ENCODE peak calls at places on chromosomes 13 and 19, in seven cellular contexts. U is heart right ventricle; F is esophagus squamous epithelium; B is transverse colon; N is activated CD4-positive, alpha-beta T cell treated with anti-CD3 and anti-CD28 coated beads, Interleukin-2, amount 10 ng/mL, durations not matched to agents 7 days and 5 days; E is naive thymus-derived CD4-positive, alpha-beta T cell; O is A172. M is an unnamed sample.

GRCh38 chr13:97043302-97043701 is 49.0 kb upstream of the OXGR1 start:
- DNase-seq in B (no peak), O (peak), E (no peak), N (no peak), F (no peak), U (no peak), M (no peak)

GRCh38 chr19:14686411-14686810 is 3.4 kb upstream of the ZNF333 start:
- DNase-seq in U (no peak), O (peak), B (peak), N (peak), F (no peak), E (no peak), M (no peak)

GRCh38 chr13:78136966-78137365 is 218.3 kb upstream of the EDNRB start:
- DNase-seq in N (no peak), E (no peak), F (no peak), O (no peak), B (no peak), U (no peak), M (no peak)

GRCh38 chr19:54325194-54325621 is 12.2 kb upstream of the LILRA5 start:
- DNase-seq in N (peak), U (no peak), O (peak), B (no peak), E (peak), F (no peak), M (peak)

GRCh38 chr13:111586291-111586690 is 265.8 kb downstream of the TEX29 start:
- DNase-seq in F (no peak), B (no peak), E (no peak), U (no peak), N (no peak), O (no peak), M (no peak)

GRCh38 chr13:97762141-97762540 is 191.3 kb upstream of the IPO5 start:
- DNase-seq in N (no peak), O (no peak), U (no peak), F (no peak), E (no peak), B (no peak), M (no peak)

GRCh38 chr13:81762449-81762848 is 1421.5 kb upstream of the SPRY2 start:
- DNase-seq in B (no peak), N (no peak), F (no peak), O (no peak), U (no peak), E (no peak), M (no peak)

GRCh38 chr13:75521956-75522355 is 15.7 kb downstream of the COMMD6 start:
- DNase-seq in O (no peak), B (no peak), N (no peak), E (no peak), F (no peak), U (no peak), M (no peak)

GRCh38 chr19:14674764-14675163 is at the start of gene ADGRE3:
- DNase-seq in F (no peak), U (no peak), B (no peak), N (no peak), E (no peak), O (no peak), M (no peak)

GRCh38 chr19:33432408-33433170 is 59.1 kb downstream of the CEBPG start:
- DNase-seq in E (no peak), O (no peak), F (no peak), B (no peak), N (no peak), U (no peak), M (no peak)

GRCh38 chr13:66364346-66364745 is 865.8 kb downstream of the PCDH9 start:
- DNase-seq in F (no peak), U (no peak), O (no peak), B (no peak), N (no peak), E (no peak), M (no peak)

GRCh38 chr13:38680912-38681311 is 6.0 kb upstream of the FREM2 start:
- DNase-seq in O (no peak), B (no peak), E (no peak), F (no peak), U (no peak), N (no peak), M (no peak)

GRCh38 chr19:35458821-35459391 is 10.8 kb downstream of the FFAR2 start:
- DNase-seq in N (no peak), B (no peak), O (no peak), E (no peak), F (no peak), U (no peak), M (no peak)

M was measured in Caki2.